ENCODE peak calls at places on chromosomes 1 and 21, in seven cellular contexts. I, S, A, P, E, G and R are unnamed samples.

GRCh38 chr1:19974822-19975416 is 4.5 kb downstream of the PLA2G2A start:
- DNase-seq in I (peak), S (peak), A (no peak), P (peak), E (no peak), G (peak), R (peak)

GRCh38 chr1:155529929-155530328 is 32.7 kb downstream of the ASH1L start:
- DNase-seq in I (no peak), S (no peak), A (no peak), P (no peak), E (no peak), G (no peak), R (no peak)

GRCh38 chr1:195591917-195592672 is 1016.1 kb downstream of the KCNT2 start:
- DNase-seq in I (no peak), S (peak), A (no peak), P (peak), E (no peak), G (no peak), R (no peak)

GRCh38 chr1:215473943-215474342 is 93.2 kb upstream of the KCTD3 start:
- DNase-seq in I (no peak), S (no peak), A (no peak), P (no peak), E (no peak), G (no peak), R (no peak)

GRCh38 chr1:153697873-153698647 is 19.6 kb downstream of the NPR1 start:
- DNase-seq in I (peak), S (no peak), A (no peak), P (no peak), E (no peak), G (peak), R (no peak)

GRCh38 chr1:245599413-245600174 is 444.8 kb downstream of the KIF26B start:
- DNase-seq in I (no peak), S (peak), A (no peak), P (peak), E (no peak), G (no peak), R (no peak)

GRCh38 chr1:59057211-59057694 is 239.6 kb upstream of the FGGY start:
- DNase-seq in I (peak), S (peak), A (no peak), P (no peak), E (peak), G (peak), R (no peak)

GRCh38 chr1:24724345-24725208 is 20.7 kb upstream of the CLIC4 start:
- DNase-seq in I (peak), S (peak), A (no peak), P (peak), E (no peak), G (no peak), R (no peak)

GRCh38 chr21:29078884-29079765 is 5.7 kb upstream of the CCT8 start:
- DNase-seq in I (no peak), S (peak), A (no peak), P (no peak), E (no peak), G (peak), R (peak)

GRCh38 chr1:91124989-91125417 is 103.2 kb upstream of the ZNF644 start:
- DNase-seq in I (no peak), S (peak), A (no peak), P (no peak), E (no peak), G (peak), R (no peak)

GRCh38 chr1:106620521-106620954 is 435.9 kb upstream of the PRMT6 start:
- DNase-seq in I (no peak), S (peak), A (peak), P (peak), E (no peak), G (no peak), R (no peak)

GRCh38 chr1:96865731-96866684 is 144.4 kb downstream of the PTBP2 start:
- DNase-seq in I (no peak), S (peak), A (no peak), P (peak), E (no peak), G (no peak), R (no peak)